ENCODE peak calls at places on chromosomes 7 and 10, in four cellular contexts. One of them, this sample, is unnamed.

GRCh38 chr10:22491931-22492615 is 146.8 kb downstream of the SPAG6 start:
- DNase-seq in RWPE2: no peak
- DNase-seq in H1: no peak
- DNase-seq in B cell: no peak
- DNase-seq in this sample: no peak

GRCh38 chr10:124590216-124591122 is 128.8 kb downstream of the LHPP start:
- DNase-seq in RWPE2: no peak
- DNase-seq in H1: no peak
- DNase-seq in B cell: no peak
- DNase-seq in this sample: no peak

GRCh38 chr10:13563481-13564445 is 23.0 kb upstream of the PRPF18 start:
- DNase-seq in RWPE2: no peak
- DNase-seq in H1: no peak
- DNase-seq in B cell: no peak
- DNase-seq in this sample: no peak

GRCh38 chr7:92178928-92179373 is at the start of gene LRRD1:
- DNase-seq in RWPE2: peak; percentile 77
- DNase-seq in H1: peak; percentile 100
- DNase-seq in B cell: peak; percentile 87
- DNase-seq in this sample: peak; percentile 85

GRCh38 chr7:78530351-78530750 is 731.8 kb downstream of the PHTF2 start:
- DNase-seq in RWPE2: no peak
- DNase-seq in H1: no peak
- DNase-seq in B cell: no peak
- DNase-seq in this sample: no peak

GRCh38 chr10:27285093-27285492 is 44.5 kb upstream of the ACBD5 start:
- DNase-seq in RWPE2: no peak
- DNase-seq in H1: no peak
- DNase-seq in B cell: no peak
- DNase-seq in this sample: no peak

GRCh38 chr7:142194201-142194600 is 63.7 kb downstream of the PRSS58 start:
- DNase-seq in RWPE2: no peak
- DNase-seq in H1: no peak
- DNase-seq in B cell: no peak
- DNase-seq in this sample: no peak

GRCh38 chr10:30034433-30035137 is 24.8 kb downstream of the JCAD start:
- DNase-seq in RWPE2: no peak
- DNase-seq in H1: no peak
- DNase-seq in B cell: no peak
- DNase-seq in this sample: no peak

GRCh38 chr10:33284945-33285344 is 49.5 kb downstream of the NRP1 start:
- DNase-seq in RWPE2: no peak
- DNase-seq in H1: no peak
- DNase-seq in B cell: no peak
- DNase-seq in this sample: no peak

GRCh38 chr7:54687518-54688212 is 71.3 kb downstream of the SEC61G start:
- DNase-seq in RWPE2: no peak
- DNase-seq in H1: no peak
- DNase-seq in B cell: no peak
- DNase-seq in this sample: no peak

GRCh38 chr7:75915416-75916156 is 631 bp downstream of the POR start:
- DNase-seq in RWPE2: no peak
- DNase-seq in H1: peak; percentile 64
- DNase-seq in B cell: peak; percentile 33
- DNase-seq in this sample: no peak

GRCh38 chr7:159031750-159032149 is 112.9 kb downstream of the VIPR2 start:
- DNase-seq in RWPE2: no peak
- DNase-seq in H1: no peak
- DNase-seq in B cell: no peak
- DNase-seq in this sample: peak; percentile 7

GRCh38 chr7:122055072-122055471 is 89.0 kb downstream of the AASS start:
- DNase-seq in RWPE2: no peak
- DNase-seq in H1: no peak
- DNase-seq in B cell: no peak
- DNase-seq in this sample: no peak

GRCh38 chr7:154873722-154874121 is 129.2 kb downstream of the PAXIP1 start:
- DNase-seq in RWPE2: no peak
- DNase-seq in H1: no peak
- DNase-seq in B cell: no peak
- DNase-seq in this sample: no peak

GRCh38 chr7:140009735-140010134 is 53.0 kb downstream of the PARP12 start:
- DNase-seq in RWPE2: no peak
- DNase-seq in H1: no peak
- DNase-seq in B cell: no peak
- DNase-seq in this sample: no peak

DNA sequence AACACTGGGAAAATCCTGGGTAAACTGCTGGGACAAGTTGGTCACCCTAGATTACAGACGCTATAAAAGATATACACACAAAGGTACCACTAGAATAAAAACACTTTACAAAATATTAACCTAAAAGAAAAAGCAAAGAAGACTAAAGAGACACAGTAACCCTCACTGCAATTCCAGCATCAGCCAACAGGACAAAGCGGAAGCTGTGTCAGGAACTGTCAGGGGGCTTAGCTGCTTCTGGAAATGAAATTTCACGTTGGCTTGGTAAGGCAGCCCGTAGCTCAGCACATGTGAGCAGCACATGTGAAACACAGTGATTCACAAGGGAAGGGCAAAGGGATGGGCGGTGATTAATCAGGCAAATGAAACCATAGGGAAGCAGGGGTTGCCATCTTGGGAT is 195.3 kb downstream of the MGMT start:
- DNase-seq in RWPE2: no peak
- DNase-seq in H1: no peak
- DNase-seq in B cell: no peak
- DNase-seq in this sample: no peak
- TF ChIP-seq CTCF in RWPE2: no peak
- TF ChIP-seq CTCF in H1: peak; percentile 56
- TF ChIP-seq CTCF in B cell: no peak
- TF ChIP-seq CTCF in this sample: no peak

DNA sequence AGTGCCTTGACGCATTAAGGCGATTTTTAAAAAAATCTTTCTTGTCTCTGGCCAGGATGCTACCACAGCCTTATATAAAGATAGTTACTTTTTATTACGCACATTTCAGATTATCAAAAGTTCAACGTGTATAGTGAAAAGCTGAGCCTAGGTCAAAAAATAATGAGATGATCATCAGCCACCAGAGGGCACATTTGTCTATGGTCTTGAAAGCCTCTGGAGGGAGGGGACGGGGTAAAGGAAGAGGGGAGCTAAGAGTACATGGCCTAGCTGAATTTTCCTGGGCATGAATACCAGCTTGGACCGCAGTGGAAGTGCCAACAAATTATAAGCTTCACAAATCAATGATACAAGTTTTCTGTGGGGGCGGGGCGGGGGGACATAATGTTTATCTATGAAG is 285.9 kb upstream of the SMIM30 start:
- DNase-seq in RWPE2: no peak
- DNase-seq in H1: no peak
- DNase-seq in B cell: no peak
- DNase-seq in this sample: no peak
- TF ChIP-seq CTCF in RWPE2: peak; percentile 38
- TF ChIP-seq CTCF in H1: peak; percentile 59
- TF ChIP-seq CTCF in B cell: no peak
- TF ChIP-seq CTCF in this sample: no peak

GRCh38 chr7:131935180-131935579 is 378.8 kb upstream of the PODXL start:
- DNase-seq in RWPE2: no peak
- DNase-seq in H1: no peak
- DNase-seq in B cell: no peak
- DNase-seq in this sample: no peak

GRCh38 chr7:131934452-131934851 is 378.0 kb upstream of the PODXL start:
- DNase-seq in RWPE2: no peak
- DNase-seq in H1: no peak
- DNase-seq in B cell: no peak
- DNase-seq in this sample: no peak

GRCh38 chr7:131931368-131931767 is 374.9 kb upstream of the PODXL start:
- DNase-seq in RWPE2: no peak
- DNase-seq in H1: no peak
- DNase-seq in B cell: no peak
- DNase-seq in this sample: no peak

GRCh38 chr7:131933890-131934289 is 377.5 kb upstream of the PODXL start:
- DNase-seq in RWPE2: no peak
- DNase-seq in H1: no peak
- DNase-seq in B cell: no peak
- DNase-seq in this sample: no peak

GRCh38 chr7:131932271-131932670 is 375.8 kb upstream of the PODXL start:
- DNase-seq in RWPE2: no peak
- DNase-seq in H1: no peak
- DNase-seq in B cell: no peak
- DNase-seq in this sample: no peak
- TF ChIP-seq CTCF in RWPE2: no peak
- TF ChIP-seq CTCF in H1: peak; percentile 27
- TF ChIP-seq CTCF in B cell: no peak
- TF ChIP-seq CTCF in this sample: no peak

DNA sequence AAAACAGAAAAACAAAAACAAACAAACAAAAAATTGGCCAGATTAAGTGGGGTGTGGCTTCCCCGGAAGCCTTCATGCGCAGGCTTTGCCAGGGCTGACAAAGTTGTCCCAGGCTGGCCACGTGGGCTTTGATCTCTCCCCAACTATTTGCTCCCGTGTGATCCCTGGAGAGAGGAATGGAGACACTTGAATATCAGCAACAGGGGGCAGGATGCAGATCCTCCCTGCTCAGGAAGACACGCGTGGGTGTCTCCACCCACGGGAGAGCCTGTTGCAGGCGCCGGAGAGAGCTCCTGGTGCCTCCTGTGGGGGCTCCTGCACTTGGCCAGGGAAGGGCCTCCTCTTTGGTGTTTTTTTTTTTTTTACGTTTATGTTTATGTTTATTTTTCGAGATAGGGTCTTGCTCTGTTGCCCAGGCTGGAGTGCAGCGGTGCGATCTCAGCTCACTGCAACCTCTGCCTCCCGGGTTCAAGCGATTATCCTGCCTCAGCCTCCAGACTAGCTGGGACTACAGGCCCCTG is 19.0 kb downstream of the TRIM56 start:
- DNase-seq in RWPE2: no peak
- DNase-seq in H1: no peak
- DNase-seq in B cell: peak; percentile 5
- DNase-seq in this sample: no peak
- TF ChIP-seq CTCF in RWPE2: no peak
- TF ChIP-seq CTCF in H1: no peak
- TF ChIP-seq CTCF in B cell: no peak
- TF ChIP-seq CTCF in this sample: no peak

GRCh38 chr7:34718867-34719266 is 60.8 kb downstream of the NPSR1 start:
- DNase-seq in RWPE2: no peak
- DNase-seq in H1: no peak
- DNase-seq in B cell: no peak
- DNase-seq in this sample: no peak
- TF ChIP-seq CTCF in RWPE2: no peak
- TF ChIP-seq CTCF in H1: no peak
- TF ChIP-seq CTCF in B cell: no peak
- TF ChIP-seq CTCF in this sample: no peak

GRCh38 chr7:39703143-39703542 is 79.8 kb downstream of the RALA start:
- DNase-seq in RWPE2: no peak
- DNase-seq in H1: no peak
- DNase-seq in B cell: no peak
- DNase-seq in this sample: no peak
- TF ChIP-seq CTCF in RWPE2: no peak
- TF ChIP-seq CTCF in H1: peak; percentile 44
- TF ChIP-seq CTCF in B cell: no peak
- TF ChIP-seq CTCF in this sample: no peak

This sample was measured in natural killer cell.